ENCODE peak calls at places on chromosome 13, in four cellular contexts. E, Z, X and R are unnamed samples.
A peak's percentile ranks its signal among the peaks of the same experiment; 100 is the strongest.

GRCh38 chr13:67769063-67769986 is 539.2 kb upstream of the PCDH9 start:
- DNase-seq in X (no peak), Z (no peak), E (no peak), R (no peak)

GRCh38 chr13:27200413-27201066 is 28.9 kb upstream of the USP12 start:
- DNase-seq in X (no peak), E (no peak), Z (no peak), R (no peak)

GRCh38 chr13:113758651-113759524 is at the start of gene TMEM255B:
- DNase-seq in E (no peak), Z (peak; percentile 98), X (peak; percentile 92), R (no peak)

GRCh38 chr13:27599845-27600553 is 20.3 kb downstream of the LNX2 start:
- DNase-seq in E (no peak), X (no peak), Z (peak; percentile 68), R (no peak)

GRCh38 chr13:110442946-110443632 is 118.4 kb downstream of the RAB20 start:
- DNase-seq in E (no peak), X (no peak), Z (peak; percentile 45), R (no peak)

GRCh38 chr13:25816239-25816638 is 235.6 kb downstream of the SHISA2 start:
- DNase-seq in Z (no peak), E (no peak), X (no peak), R (no peak)

GRCh38 chr13:21898990-21899389 is 228.1 kb downstream of the FGF9 start:
- DNase-seq in Z (no peak), X (no peak), E (no peak), R (no peak)

GRCh38 chr13:75305057-75305456 is 176.9 kb downstream of the TBC1D4 start:
- DNase-seq in E (no peak), X (no peak), Z (no peak), R (no peak)

GRCh38 chr13:46149272-46150133 is 32.5 kb downstream of the LCP1 start:
- DNase-seq in Z (no peak), E (no peak), X (no peak), R (no peak)

GRCh38 chr13:100363874-100364273 is 224.7 kb downstream of the GGACT start:
- DNase-seq in X (no peak), Z (peak; percentile 13), E (no peak), R (no peak)

GRCh38 chr13:50521750-50522149 is 321.7 kb downstream of the DLEU7 start:
- DNase-seq in E (peak; percentile 27), Z (no peak), X (no peak), R (no peak)

GRCh38 chr13:78658630-78659449 is at the start of gene OBI1:
- DNase-seq in Z (peak; percentile 93), X (peak; percentile 95), E (peak; percentile 72), R (peak; percentile 63)

GRCh38 chr13:20993661-20994440 is 67.5 kb downstream of the LATS2 start:
- DNase-seq in E (no peak), X (no peak), Z (no peak), R (no peak)

GRCh38 chr13:26946675-26947342 is 186.2 kb upstream of the GPR12 start:
- DNase-seq in E (no peak), Z (peak; percentile 62), X (no peak), R (no peak)

GRCh38 chr13:72508392-72508791 is 219.0 kb downstream of the MZT1 start:
- DNase-seq in Z (no peak), E (no peak), X (no peak), R (no peak)

GRCh38 chr13:100128373-100128772 is 39.5 kb downstream of the PCCA start:
- DNase-seq in E (no peak), X (no peak), Z (peak; percentile 26), R (no peak)

GRCh38 chr13:51271008-51271407 is 48.8 kb downstream of the FAM124A start:
- DNase-seq in Z (no peak), X (no peak), E (no peak), R (no peak)